ENCODE peak calls at places on chromosomes 3 and 15, in nine cellular contexts. O is tibial nerve, A is transverse colon, Z is H1, J is A549, D is HepG2, Q is stomach, U is K562, F is ovary. H is an unnamed sample.

GRCh38 chr3:99499235-99499798 is 139.1 kb upstream of the COL8A1 start:
- DNase-seq in Z (no peak), J (peak; percentile 11), F (peak; percentile 47), D (peak; percentile 6), A (no peak), U (peak; percentile 6), O (peak; percentile 49), Q (peak; percentile 27), H (no peak)

GRCh38 chr3:127546970-127547733 is 43.4 kb downstream of the TPRA1 start:
- DNase-seq in A (peak; percentile 24), J (no peak), O (no peak), Q (no peak), F (peak; percentile 55), U (no peak), Z (peak; percentile 68), D (no peak), H (no peak)

GRCh38 chr3:156643729-156644389 is 30.5 kb upstream of the TIPARP start:
- DNase-seq in D (no peak), Q (no peak), U (peak; percentile 19), A (peak; percentile 23), F (no peak), O (no peak), J (no peak), Z (no peak), H (no peak)

GRCh38 chr3:41598804-41599481 is 363.0 kb downstream of the ULK4 start:
- DNase-seq in F (no peak), D (no peak), O (no peak), U (no peak), J (no peak), A (no peak), Z (no peak), Q (no peak), H (no peak)

GRCh38 chr3:139846729-139847128 is 88.3 kb upstream of the CLSTN2 start:
- DNase-seq in Q (no peak), F (no peak), O (no peak), Z (no peak), U (no peak), A (no peak), D (no peak), J (no peak), H (peak; percentile 53)

GRCh38 chr15:77646104-77646694 is 13.5 kb upstream of the LINGO1 start:
- DNase-seq in Q (no peak), Z (no peak), A (no peak), O (no peak), F (no peak), D (no peak), U (peak; percentile 32), J (no peak), H (no peak)

GRCh38 chr3:25304916-25305315 is 123.1 kb upstream of the RARB start:
- DNase-seq in Q (no peak), F (no peak), O (no peak), Z (no peak), J (no peak), A (no peak), D (no peak), U (no peak), H (no peak)

GRCh38 chr3:111152506-111152905 is 80.9 kb downstream of the NECTIN3 start:
- DNase-seq in O (no peak), Q (no peak), A (no peak), U (no peak), J (no peak), F (no peak), D (no peak), Z (no peak), H (no peak)

GRCh38 chr3:104547040-104547439 is 819.7 kb upstream of the ALCAM start:
- DNase-seq in A (no peak), J (no peak), Z (peak; percentile 38), Q (no peak), U (no peak), O (no peak), D (no peak), F (no peak), H (no peak)

GRCh38 chr3:47781326-47781684 is 388 bp downstream of the SMARCC1 start:
- DNase-seq in A (peak; percentile 70), Q (peak; percentile 63), J (peak; percentile 21), O (peak; percentile 35), D (no peak), F (peak; percentile 82), U (peak; percentile 94), Z (peak; percentile 73), H (no peak)

DNA sequence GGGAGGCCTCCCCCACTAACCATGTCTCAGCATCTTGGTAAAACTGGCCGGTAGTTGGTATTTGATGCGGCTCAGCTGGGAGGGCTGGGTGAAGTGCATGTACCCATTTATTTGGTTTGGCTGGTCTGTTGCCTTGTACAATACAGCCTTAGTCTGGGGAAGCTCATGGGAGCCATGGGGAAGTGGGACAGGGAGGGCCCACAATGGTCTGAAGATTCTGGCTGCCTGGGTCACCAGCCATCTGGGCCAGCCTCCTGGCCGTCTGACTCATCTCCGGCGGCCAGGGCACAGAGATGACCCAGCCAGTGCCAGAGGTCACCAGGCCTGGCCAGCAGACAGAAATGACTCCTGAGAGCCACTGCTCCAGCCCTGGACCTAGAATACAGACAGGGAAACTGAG is 51.6 kb upstream of the SMAD6 start:
- DNase-seq in O (peak; percentile 24), U (peak; percentile 62), Z (no peak), A (no peak), D (peak; percentile 16), F (no peak), J (no peak), Q (no peak), H (no peak)
- TF ChIP-seq EP300 in O (no peak), U (peak; percentile 18), Z (no peak), A (no peak), D (no peak), F (no peak), J (no peak), Q (no peak), H (no peak)

GRCh38 chr3:117128876-117129275 is 419.3 kb downstream of the TUSC7 start:
- DNase-seq in J (no peak), O (no peak), Z (no peak), U (no peak), D (no peak), F (no peak), Q (no peak), A (no peak), H (no peak)
- TF ChIP-seq EP300 in J (no peak), O (no peak), Z (no peak), U (no peak), D (no peak), F (no peak), Q (no peak), A (no peak), H (no peak)

DNA sequence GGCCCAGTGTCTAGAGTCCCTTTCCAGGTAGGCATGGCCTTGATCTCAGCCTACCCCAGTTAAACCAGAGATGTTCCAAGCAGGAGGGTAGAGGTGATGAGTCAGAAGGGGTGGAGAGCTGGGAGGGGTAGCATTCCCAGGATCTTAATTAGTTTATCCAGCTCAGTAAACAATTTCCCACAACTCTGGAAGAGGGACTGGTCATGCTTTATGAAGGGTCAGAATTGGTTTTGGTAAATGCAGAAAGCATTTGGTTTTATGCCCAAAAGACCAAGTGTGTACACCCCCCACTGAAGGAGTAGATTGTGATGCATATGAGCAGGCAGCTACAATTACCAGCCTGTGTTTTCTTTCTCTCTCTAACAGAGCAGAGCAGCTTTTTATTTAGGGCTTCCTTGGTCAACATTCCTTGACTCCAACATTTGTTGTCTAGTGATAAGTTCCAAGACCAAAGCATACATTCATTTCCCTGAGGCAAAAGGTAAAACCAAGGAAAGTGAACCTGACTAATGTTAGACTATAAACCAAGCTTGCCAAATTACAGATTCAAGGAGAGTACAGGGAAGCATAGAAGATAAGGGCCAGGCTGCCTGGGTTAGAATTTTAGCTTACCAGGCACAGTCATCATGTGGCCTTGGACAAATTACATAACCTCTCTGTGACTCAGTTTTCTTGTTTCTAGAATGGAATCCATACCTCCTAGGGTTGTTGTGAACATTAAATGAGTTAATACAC is 17.6 kb downstream of the EXOSC7 start:
- DNase-seq in Q (no peak), O (no peak), F (no peak), Z (no peak), J (peak; percentile 9), D (peak; percentile 38), A (no peak), U (no peak), H (no peak)
- TF ChIP-seq EP300 in Q (no peak), O (no peak), F (no peak), Z (no peak), J (no peak), D (no peak), A (no peak), U (no peak), H (no peak)

DNA sequence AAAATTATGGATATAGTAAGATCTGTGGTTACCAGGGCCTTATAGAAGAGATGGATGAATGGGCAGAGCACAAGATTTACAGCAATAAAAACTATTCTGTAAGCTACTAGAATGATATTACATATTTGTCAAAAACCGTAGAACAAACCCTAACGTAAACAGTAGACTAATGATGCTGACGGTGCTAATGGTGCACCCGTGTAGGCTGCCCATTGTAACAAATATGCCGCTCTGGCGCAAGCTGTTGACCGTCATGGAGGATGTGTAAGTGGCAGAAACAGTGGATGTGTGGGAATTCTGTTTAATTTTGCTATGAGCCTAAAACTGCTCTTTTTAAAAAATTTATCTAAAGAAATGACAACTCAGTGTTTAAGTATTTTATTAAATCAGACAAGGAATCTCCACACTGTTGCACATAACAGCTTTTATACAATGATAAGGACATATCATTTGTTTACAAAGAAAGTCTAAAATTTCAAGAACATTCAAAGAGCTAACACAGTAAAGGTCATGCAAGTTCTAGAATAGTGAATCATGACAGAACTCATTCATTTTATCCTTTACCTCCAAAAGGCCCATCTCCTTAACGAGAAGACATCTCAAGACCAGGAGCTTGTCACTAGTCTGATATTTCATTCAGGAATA is 32.8 kb downstream of the TFRC start:
- DNase-seq in J (no peak), A (no peak), O (no peak), U (no peak), Q (no peak), D (no peak), F (no peak), Z (no peak), H (no peak)
- TF ChIP-seq EP300 in J (no peak), A (no peak), O (no peak), U (no peak), Q (no peak), D (no peak), F (no peak), Z (no peak), H (no peak)

DNA sequence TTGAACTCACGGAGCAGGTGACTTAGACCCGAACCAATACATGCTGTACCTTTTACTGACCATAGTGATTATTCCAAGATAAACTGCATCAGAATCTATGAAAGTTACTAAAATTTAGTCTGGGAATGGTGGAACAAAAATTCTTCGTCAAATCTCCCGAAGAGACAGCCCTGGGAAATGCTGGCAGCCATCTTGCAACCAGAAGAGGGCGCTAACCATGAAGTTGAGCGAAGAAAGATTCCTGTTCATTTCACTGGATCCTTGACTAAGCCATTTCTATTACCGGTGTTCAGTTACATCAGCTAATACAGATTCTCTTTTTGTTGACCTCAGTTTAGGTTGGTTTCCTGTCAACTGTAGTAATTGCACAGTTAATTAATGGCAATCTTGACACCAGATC is 199.6 kb downstream of the SLC9A9 start:
- DNase-seq in A (no peak), J (no peak), Z (peak; percentile 54), O (no peak), U (peak; percentile 31), D (no peak), Q (no peak), F (no peak), H (no peak)
- TF ChIP-seq EP300 in A (no peak), J (no peak), Z (no peak), O (no peak), U (peak; percentile 15), D (no peak), Q (no peak), F (no peak), H (no peak)

GRCh38 chr15:26295331-26295730 is 432.2 kb upstream of the ATP10A start:
- DNase-seq in U (no peak), Z (no peak), F (no peak), O (no peak), A (no peak), Q (no peak), J (no peak), D (no peak), H (no peak)
- TF ChIP-seq EP300 in U (no peak), Z (no peak), F (no peak), O (no peak), A (no peak), Q (no peak), J (no peak), D (no peak), H (no peak)

H was measured in esophagus muscularis mucosa.